ENCODE peak calls at places on chromosomes 13 and 19, in seven cellular contexts. T is germinal center, G is DMS53, B is cortex of kidney, E is NCI-H774, J is head of caudate nucleus, O is anterior cingulate cortex. K is an unnamed sample.

GRCh38 chr13:100646030-100646673 is 28.4 kb downstream of the TMTC4 start:
- DNase-seq in J (peak), T (no peak), O (peak), G (peak), B (no peak), E (no peak), K (no peak)

GRCh38 chr19:29115181-29115580 is 97.8 kb downstream of the UQCRFS1 start:
- DNase-seq in B (no peak), T (no peak), E (no peak), J (no peak), O (no peak), G (no peak), K (no peak)

GRCh38 chr13:89784161-89784809 is 1563.2 kb upstream of the MIR17HG start:
- DNase-seq in O (no peak), T (no peak), G (no peak), J (no peak), E (no peak), B (no peak), K (no peak)

GRCh38 chr13:87884874-87885273 is 213.7 kb downstream of the SLITRK5 start:
- DNase-seq in O (peak), E (no peak), J (peak), B (no peak), G (peak), T (no peak), K (no peak)

GRCh38 chr13:68190826-68191225 is 960.7 kb upstream of the PCDH9 start:
- DNase-seq in B (no peak), E (no peak), O (no peak), G (peak), J (no peak), T (no peak), K (no peak)

GRCh38 chr13:32381539-32381938 is 46.4 kb downstream of the N4BP2L1 start:
- DNase-seq in B (no peak), O (no peak), T (peak), J (peak), G (peak), E (no peak), K (peak)

GRCh38 chr19:15466851-15467733 is 2.7 kb upstream of the RASAL3 start:
- DNase-seq in J (no peak), B (no peak), T (no peak), E (no peak), G (peak), O (no peak), K (no peak)

GRCh38 chr19:1252818-1253513 is 4.6 kb downstream of the MIDN start:
- DNase-seq in T (peak), J (peak), E (no peak), O (peak), B (no peak), G (peak), K (peak)

GRCh38 chr13:60788156-60788829 is 391.3 kb downstream of the TDRD3 start:
- DNase-seq in G (no peak), J (no peak), B (no peak), O (no peak), T (no peak), E (no peak), K (no peak)

GRCh38 chr13:98279473-98280175 is 102.6 kb upstream of the RNF113B start:
- DNase-seq in G (no peak), T (peak), J (no peak), E (peak), B (no peak), O (no peak), K (no peak)

GRCh38 chr19:45251452-45252354 is 632 bp downstream of the MARK4 start:
- DNase-seq in J (no peak), T (peak), E (no peak), G (no peak), O (no peak), B (no peak), K (no peak)

GRCh38 chr19:40640744-40641143 is 39.6 kb downstream of the LTBP4 start:
- DNase-seq in J (peak), E (no peak), T (peak), B (no peak), G (no peak), O (no peak), K (no peak)

GRCh38 chr19:5319516-5319915 is 21.1 kb downstream of the PTPRS start:
- DNase-seq in J (no peak), B (no peak), E (no peak), G (no peak), O (no peak), T (no peak), K (no peak)

GRCh38 chr13:26628706-26629105 is 71.2 kb downstream of the WASF3 start:
- DNase-seq in O (no peak), J (no peak), B (no peak), E (no peak), T (no peak), G (peak), K (no peak)

GRCh38 chr13:52968074-52968700 is 60.4 kb upstream of the OLFM4 start:
- DNase-seq in O (peak), B (no peak), G (peak), E (peak), J (peak), T (peak), K (peak)

GRCh38 chr13:52921194-52921593 is 72.8 kb upstream of the PCDH8 start:
- DNase-seq in B (no peak), T (peak), G (no peak), J (peak), O (no peak), E (no peak), K (no peak)

GRCh38 chr13:99418663-99419140 is 82.6 kb upstream of the TM9SF2 start:
- DNase-seq in J (peak), G (no peak), B (no peak), O (no peak), E (no peak), T (no peak), K (no peak)

GRCh38 chr13:24452044-24452443 is 60.5 kb downstream of the PARP4 start:
- DNase-seq in E (no peak), O (no peak), J (no peak), T (no peak), G (no peak), B (no peak), K (no peak)

GRCh38 chr13:93227280-93227905 is 786 bp downstream of the GPC6 start:
- DNase-seq in J (peak), T (no peak), E (peak), B (no peak), O (peak), G (peak), K (no peak)

GRCh38 chr13:104357672-104358314 is 1291.6 kb upstream of the SLC10A2 start:
- DNase-seq in J (no peak), G (no peak), O (no peak), E (no peak), T (no peak), B (no peak), K (no peak)

GRCh38 chr19:7989071-7989575 is 16.3 kb downstream of the ELAVL1 start:
- DNase-seq in B (no peak), T (no peak), E (no peak), J (no peak), G (no peak), O (no peak), K (no peak)

GRCh38 chr13:109156181-109156935 is 526.9 kb downstream of the MYO16 start:
- DNase-seq in J (no peak), O (no peak), G (no peak), B (no peak), E (no peak), T (no peak), K (peak)

K was measured in dermis microvascular lymphatic vessel endothelial cell.